ENCODE peak calls at places on chromosome 3, in eight cellular contexts. Z is GDM1; O is Calu3; G is A172; H is caudate nucleus; C is midbrain; U is RWPE1; J is activated T-cell treated with anti-CD3 and anti-CD28 coated beads, Interleukin-2, amount 50 U/mL, for 48 hours. F is an unnamed sample.

GRCh38 chr3:184004483-184004882 is 13.2 kb downstream of the ABCC5 start:
- DNase-seq in U (no peak), J (no peak), Z (no peak), G (no peak), H (no peak), O (no peak), C (no peak), F (no peak)

GRCh38 chr3:96354742-96355141 is 459.7 kb upstream of the EPHA6 start:
- DNase-seq in Z (no peak), U (peak), C (no peak), H (no peak), O (no peak), J (no peak), G (peak), F (no peak)

GRCh38 chr3:169658311-169658931 is 5.1 kb downstream of the MECOM start:
- DNase-seq in G (no peak), U (no peak), Z (no peak), C (no peak), O (peak), H (no peak), J (peak), F (no peak)

GRCh38 chr3:150797155-150797554 is 34.2 kb upstream of the SIAH2 start:
- DNase-seq in J (no peak), Z (no peak), C (no peak), U (no peak), O (no peak), G (no peak), H (no peak), F (no peak)

GRCh38 chr3:194306109-194306686 is 44.9 kb downstream of the CPN2 start:
- DNase-seq in U (no peak), C (no peak), H (no peak), G (peak), Z (peak), J (peak), O (no peak), F (peak)

GRCh38 chr3:172307143-172307560 is 141.1 kb downstream of the GHSR start:
- DNase-seq in G (peak), U (no peak), J (no peak), O (no peak), C (no peak), H (no peak), Z (no peak), F (no peak)

GRCh38 chr3:70854108-70854507 is 541.7 kb upstream of the MDFIC2 start:
- DNase-seq in U (peak), Z (no peak), J (no peak), G (no peak), C (no peak), H (no peak), O (no peak), F (no peak)

GRCh38 chr3:14231998-14232501 is 53.4 kb downstream of the LSM3 start:
- DNase-seq in C (no peak), O (no peak), J (no peak), Z (no peak), G (no peak), U (no peak), H (no peak), F (no peak)

GRCh38 chr3:120642368-120642948 is 39.6 kb downstream of the HGD start:
- DNase-seq in H (no peak), U (no peak), C (no peak), Z (peak), G (peak), J (peak), O (no peak), F (no peak)

GRCh38 chr3:18011387-18011786 is 269.0 kb upstream of the TBC1D5 start:
- DNase-seq in Z (no peak), H (no peak), U (no peak), C (no peak), O (no peak), G (no peak), J (no peak), F (no peak)

F was measured in COR-L47.